ENCODE peak calls at places on chromosomes 5 and 9, in four cellular contexts. One of them, this sample, is unnamed.

GRCh38 chr5:78065663-78066062 is 228.8 kb downstream of the AP3B1 start:
- ATAC-seq in upper lobe of left lung: no peak
- ATAC-seq in HepG2: peak; percentile 66
- ATAC-seq in GM12878: no peak
- ATAC-seq in this sample: no peak

GRCh38 chr9:122122903-122123632 is 30.0 kb upstream of the TTLL11 start:
- ATAC-seq in GM12878: peak; percentile 79
- ATAC-seq in upper lobe of left lung: peak; percentile 52
- ATAC-seq in HepG2: peak; percentile 19
- ATAC-seq in this sample: peak; percentile 48

GRCh38 chr9:99041618-99042017 is 63.3 kb upstream of the TGFBR1 start:
- ATAC-seq in upper lobe of left lung: peak; percentile 7
- ATAC-seq in HepG2: no peak
- ATAC-seq in GM12878: no peak
- ATAC-seq in this sample: no peak

GRCh38 chr5:141958773-141959172 is 771 bp upstream of the PCDH12 start:
- ATAC-seq in HepG2: no peak
- ATAC-seq in GM12878: no peak
- ATAC-seq in upper lobe of left lung: peak; percentile 37
- ATAC-seq in this sample: peak; percentile 69

GRCh38 chr9:9719373-9720112 is 893.3 kb downstream of the PTPRD start:
- ATAC-seq in GM12878: no peak
- ATAC-seq in upper lobe of left lung: no peak
- ATAC-seq in HepG2: no peak
- ATAC-seq in this sample: no peak

GRCh38 chr9:91138760-91139159 is 223.0 kb downstream of the AUH start:
- ATAC-seq in HepG2: no peak
- ATAC-seq in GM12878: no peak
- ATAC-seq in upper lobe of left lung: no peak
- ATAC-seq in this sample: no peak

GRCh38 chr5:159444441-159445082 is 114.3 kb upstream of the IL12B start:
- ATAC-seq in upper lobe of left lung: no peak
- ATAC-seq in GM12878: peak; percentile 56
- ATAC-seq in HepG2: peak; percentile 69
- ATAC-seq in this sample: no peak

GRCh38 chr5:3381206-3381825 is 214.3 kb upstream of the IRX1 start:
- ATAC-seq in upper lobe of left lung: no peak
- ATAC-seq in GM12878: no peak
- ATAC-seq in HepG2: no peak
- ATAC-seq in this sample: no peak

GRCh38 chr5:35735718-35736117 is 118.1 kb downstream of the SPEF2 start:
- ATAC-seq in GM12878: no peak
- ATAC-seq in HepG2: no peak
- ATAC-seq in upper lobe of left lung: no peak
- ATAC-seq in this sample: no peak

GRCh38 chr5:136053336-136054121 is 24.7 kb downstream of the TGFBI start:
- ATAC-seq in HepG2: peak; percentile 91
- ATAC-seq in GM12878: no peak
- ATAC-seq in upper lobe of left lung: no peak
- ATAC-seq in this sample: no peak

GRCh38 chr9:130220351-130220750 is 45.2 kb upstream of the HMCN2 start:
- ATAC-seq in GM12878: no peak
- ATAC-seq in upper lobe of left lung: no peak
- ATAC-seq in HepG2: peak; percentile 23
- ATAC-seq in this sample: peak; percentile 57

DNA sequence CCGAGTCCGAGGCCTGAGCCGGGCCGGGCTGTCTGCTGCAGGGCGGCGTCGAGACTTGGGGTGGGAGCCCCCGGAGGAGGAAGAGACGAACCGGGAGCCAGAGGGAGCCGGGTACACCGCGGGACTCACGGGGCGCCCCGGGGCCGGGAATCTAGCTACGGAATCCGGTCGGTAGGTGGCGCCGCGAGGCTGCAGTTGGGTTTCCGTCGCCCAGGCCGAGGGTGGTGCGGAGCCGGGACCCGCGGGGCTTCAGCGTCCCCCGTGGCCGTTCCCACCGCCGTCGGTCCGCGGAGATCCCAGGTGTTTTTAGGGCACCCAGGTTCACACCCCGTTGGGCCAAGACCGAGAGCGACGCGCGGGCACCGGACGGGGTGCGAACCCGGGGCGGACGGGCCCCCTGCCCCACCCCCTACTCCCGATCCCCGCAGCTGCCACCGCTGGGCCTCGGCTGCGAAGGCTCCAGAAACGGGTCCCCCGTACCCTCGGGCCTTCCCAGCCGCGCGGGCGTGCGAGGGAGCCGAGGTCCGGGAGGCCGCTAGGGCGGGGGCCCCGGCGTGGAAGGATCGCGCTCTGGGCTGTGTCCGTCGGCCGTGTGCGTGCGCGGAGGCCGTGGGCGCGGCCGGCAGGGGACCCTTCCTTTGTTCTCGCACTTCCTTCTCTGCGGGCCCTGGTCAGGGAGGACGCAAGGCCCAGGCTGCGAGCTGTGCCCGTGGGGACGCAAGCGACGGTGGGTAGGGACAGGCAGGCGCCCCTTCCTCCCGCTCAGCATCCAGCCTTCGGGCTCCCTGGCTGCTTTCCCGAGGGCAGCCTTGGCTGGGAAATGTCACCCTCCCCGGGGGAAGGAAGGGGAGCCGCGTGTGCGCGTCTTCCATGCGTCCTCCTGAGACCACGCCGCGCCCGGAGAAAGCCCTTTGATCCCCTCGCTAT is 146.6 kb downstream of the GAPVD1 start:
- ATAC-seq in HepG2: peak; percentile 84
- ATAC-seq in GM12878: peak; percentile 93
- ATAC-seq in upper lobe of left lung: peak; percentile 67
- ATAC-seq in this sample: peak; percentile 87
- H3K27ac ChIP-seq in HepG2: no peak overlapping the region
- H3K27ac ChIP-seq in GM12878: no peak overlapping the region
- H3K27ac ChIP-seq in upper lobe of left lung: peak overlapping the region; percentile 48
- H3K27ac ChIP-seq in this sample: no peak overlapping the region

GRCh38 chr9:93576296-93577044 is at the start of gene PHF2:
- ATAC-seq in upper lobe of left lung: peak; percentile 2
- ATAC-seq in HepG2: no peak
- ATAC-seq in GM12878: peak; percentile 42
- ATAC-seq in this sample: peak; percentile 58
- TF ChIP-seq POLR2A in upper lobe of left lung: no peak
- TF ChIP-seq POLR2A in HepG2: no peak
- TF ChIP-seq POLR2A in GM12878: peak; percentile 58
- TF ChIP-seq POLR2A in this sample: no peak

GRCh38 chr5:32095261-32095671 is 78.9 kb downstream of the GOLPH3 start:
- ATAC-seq in HepG2: no peak
- ATAC-seq in GM12878: no peak
- ATAC-seq in upper lobe of left lung: peak; percentile 38
- ATAC-seq in this sample: peak; percentile 57

GRCh38 chr5:32092938-32093812 is 80.9 kb downstream of the GOLPH3 start:
- ATAC-seq in HepG2: peak; percentile 84
- ATAC-seq in GM12878: peak; percentile 99
- ATAC-seq in upper lobe of left lung: peak; percentile 47
- ATAC-seq in this sample: peak; percentile 79

GRCh38 chr5:32098291-32098690 is 75.8 kb downstream of the GOLPH3 start:
- ATAC-seq in HepG2: peak; percentile 10
- ATAC-seq in upper lobe of left lung: no peak
- ATAC-seq in GM12878: no peak
- ATAC-seq in this sample: no peak

GRCh38 chr5:32096891-32097592 is 77.1 kb downstream of the GOLPH3 start:
- ATAC-seq in upper lobe of left lung: no peak
- ATAC-seq in HepG2: no peak
- ATAC-seq in GM12878: no peak
- ATAC-seq in this sample: no peak

DNA sequence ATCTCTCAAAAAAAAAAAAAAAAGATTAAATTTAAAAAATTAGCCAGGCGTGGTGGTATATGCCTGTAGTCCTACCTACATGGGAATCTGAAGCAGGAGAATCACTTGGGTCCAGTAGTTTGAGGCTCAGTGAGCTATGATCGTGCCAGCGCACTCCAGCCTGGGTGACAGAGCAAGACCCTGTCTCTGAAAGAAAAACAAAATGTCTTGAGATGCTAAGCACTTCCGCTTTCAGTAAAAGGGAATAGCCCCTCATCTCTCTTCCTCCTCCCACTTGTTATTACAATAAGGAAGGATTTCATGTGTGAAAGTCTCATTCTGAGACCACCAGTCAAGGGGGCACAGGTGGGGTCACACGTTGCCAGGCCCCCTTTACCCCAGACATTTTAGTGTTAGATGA is 79.4 kb downstream of the GOLPH3 start:
- ATAC-seq in upper lobe of left lung: no peak
- ATAC-seq in HepG2: no peak
- ATAC-seq in GM12878: no peak
- ATAC-seq in this sample: no peak
- H3K27ac ChIP-seq in upper lobe of left lung: peak overlapping the region; percentile 45
- H3K27ac ChIP-seq in HepG2: no peak overlapping the region
- H3K27ac ChIP-seq in GM12878: no peak overlapping the region
- H3K27ac ChIP-seq in this sample: peak overlapping the region; percentile 40

GRCh38 chr5:149551227-149552037 is at the start of gene CSNK1A1:
- ATAC-seq in GM12878: peak; percentile 91
- ATAC-seq in HepG2: peak; percentile 93
- ATAC-seq in upper lobe of left lung: peak; percentile 97
- ATAC-seq in this sample: peak; percentile 99
- TF ChIP-seq POLR2A in GM12878: peak; percentile 94
- TF ChIP-seq POLR2A in HepG2: peak; percentile 86
- TF ChIP-seq POLR2A in upper lobe of left lung: peak; percentile 37
- TF ChIP-seq POLR2A in this sample: peak; percentile 92

GRCh38 chr5:147892696-147893296 is 13.5 kb downstream of the C5orf46 start:
- ATAC-seq in upper lobe of left lung: peak; percentile 59
- ATAC-seq in GM12878: no peak
- ATAC-seq in HepG2: no peak
- ATAC-seq in this sample: no peak

GRCh38 chr5:147898875-147899401 is 7.4 kb downstream of the C5orf46 start:
- ATAC-seq in HepG2: no peak
- ATAC-seq in upper lobe of left lung: no peak
- ATAC-seq in GM12878: no peak
- ATAC-seq in this sample: no peak

GRCh38 chr5:147887925-147888324 is 9.4 kb downstream of the SCGB3A2 start:
- ATAC-seq in HepG2: no peak
- ATAC-seq in upper lobe of left lung: no peak
- ATAC-seq in GM12878: no peak
- ATAC-seq in this sample: no peak

DNA sequence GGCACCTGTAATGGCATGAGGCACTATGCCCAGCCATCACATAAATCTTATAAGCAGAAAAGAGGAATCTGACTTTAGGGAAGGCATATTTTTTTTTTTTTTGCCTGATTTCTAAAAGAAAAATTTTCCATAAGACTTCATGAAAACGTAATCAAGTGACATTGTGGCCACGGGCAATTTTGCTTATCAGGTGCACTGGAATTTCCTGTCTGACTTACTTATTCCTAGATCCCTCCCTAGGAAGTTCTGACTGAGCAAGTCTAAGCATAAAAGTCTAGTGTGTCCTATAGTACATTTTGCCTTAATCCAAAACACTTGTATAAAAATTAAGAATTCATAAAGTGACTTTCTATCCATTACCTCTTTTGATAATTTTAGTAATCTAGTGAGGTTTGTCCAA is 12.5 kb downstream of the C5orf46 start:
- ATAC-seq in HepG2: no peak
- ATAC-seq in GM12878: no peak
- ATAC-seq in upper lobe of left lung: no peak
- ATAC-seq in this sample: no peak
- H3K27ac ChIP-seq in HepG2: no peak overlapping the region
- H3K27ac ChIP-seq in GM12878: no peak overlapping the region
- H3K27ac ChIP-seq in upper lobe of left lung: no peak overlapping the region
- H3K27ac ChIP-seq in this sample: no peak overlapping the region

GRCh38 chr5:30100929-30101328 is 1092.6 kb upstream of the CDH6 start:
- ATAC-seq in upper lobe of left lung: no peak
- ATAC-seq in HepG2: no peak
- ATAC-seq in GM12878: no peak
- ATAC-seq in this sample: no peak
- TF ChIP-seq POLR2A in upper lobe of left lung: no peak
- TF ChIP-seq POLR2A in HepG2: no peak
- TF ChIP-seq POLR2A in GM12878: no peak
- TF ChIP-seq POLR2A in this sample: no peak

DNA sequence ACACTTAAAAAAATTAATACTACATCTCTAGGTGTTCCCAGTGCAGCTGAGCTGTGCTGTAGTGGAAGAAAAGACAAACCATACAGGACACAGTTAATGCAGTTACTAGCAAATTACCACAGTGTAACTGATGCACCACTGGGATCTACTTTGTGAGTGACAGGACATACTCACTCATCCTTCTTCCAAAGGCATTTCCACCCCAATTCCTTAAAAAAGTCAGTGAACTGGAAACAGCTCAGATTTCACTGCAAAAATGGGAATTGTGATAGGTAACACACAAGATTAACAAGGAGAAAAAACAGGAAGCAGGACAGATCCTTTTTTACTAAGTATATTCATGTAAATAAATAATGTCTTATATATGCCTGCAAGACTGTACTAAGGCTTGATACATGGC is 109.6 kb downstream of the DMAC1 start:
- ATAC-seq in GM12878: no peak
- ATAC-seq in upper lobe of left lung: no peak
- ATAC-seq in HepG2: no peak
- ATAC-seq in this sample: no peak
- H3K27ac ChIP-seq in GM12878: no peak overlapping the region
- H3K27ac ChIP-seq in upper lobe of left lung: no peak overlapping the region
- H3K27ac ChIP-seq in HepG2: no peak overlapping the region
- H3K27ac ChIP-seq in this sample: no peak overlapping the region

GRCh38 chr5:128213340-128213739 is 129.8 kb downstream of the SLC12A2 start:
- ATAC-seq in upper lobe of left lung: no peak
- ATAC-seq in HepG2: peak; percentile 67
- ATAC-seq in GM12878: peak; percentile 83
- ATAC-seq in this sample: no peak
- TF ChIP-seq POLR2A in upper lobe of left lung: no peak
- TF ChIP-seq POLR2A in HepG2: no peak
- TF ChIP-seq POLR2A in GM12878: no peak
- TF ChIP-seq POLR2A in this sample: no peak

This sample was measured in gastroesophageal sphincter.